ENCODE peak calls at places on chromosomes 1 and 21, in five cellular contexts. One of them, this sample, is unnamed.
A peak's percentile ranks its signal among the peaks of the same experiment; 100 is the strongest.

GRCh38 chr1:72557446-72558049 is 275.2 kb upstream of the NEGR1 start:
- DNase-seq in fibroblast of mammary gland: peak; percentile 19
- DNase-seq in NCI-H1105: no peak
- DNase-seq in left ventricle myocardium inferior: no peak
- DNase-seq in glomerular endothelial cell: no peak
- DNase-seq in this sample: no peak

GRCh38 chr21:34885636-34886553 is 163.2 kb downstream of the RUNX1 start:
- DNase-seq in fibroblast of mammary gland: no peak
- DNase-seq in left ventricle myocardium inferior: no peak
- DNase-seq in glomerular endothelial cell: no peak
- DNase-seq in NCI-H1105: no peak
- DNase-seq in this sample: peak; percentile 29

GRCh38 chr21:36718951-36719501 is 20.1 kb downstream of the SIM2 start:
- DNase-seq in NCI-H1105: no peak
- DNase-seq in fibroblast of mammary gland: no peak
- DNase-seq in left ventricle myocardium inferior: no peak
- DNase-seq in glomerular endothelial cell: no peak
- DNase-seq in this sample: no peak

GRCh38 chr1:116329524-116330341 is 43.3 kb upstream of the ATP1A1 start:
- DNase-seq in fibroblast of mammary gland: no peak
- DNase-seq in NCI-H1105: no peak
- DNase-seq in glomerular endothelial cell: no peak
- DNase-seq in left ventricle myocardium inferior: no peak
- DNase-seq in this sample: no peak

GRCh38 chr1:208184993-208185703 is 59.0 kb downstream of the PLXNA2 start:
- DNase-seq in fibroblast of mammary gland: peak; percentile 37
- DNase-seq in left ventricle myocardium inferior: no peak
- DNase-seq in glomerular endothelial cell: no peak
- DNase-seq in NCI-H1105: no peak
- DNase-seq in this sample: no peak

GRCh38 chr1:88175631-88176226 is 508.3 kb upstream of the PKN2 start:
- DNase-seq in glomerular endothelial cell: no peak
- DNase-seq in left ventricle myocardium inferior: no peak
- DNase-seq in NCI-H1105: no peak
- DNase-seq in fibroblast of mammary gland: no peak
- DNase-seq in this sample: no peak

GRCh38 chr1:3369437-3370076 is 84.9 kb upstream of the ARHGEF16 start:
- DNase-seq in left ventricle myocardium inferior: peak; percentile 45
- DNase-seq in NCI-H1105: no peak
- DNase-seq in glomerular endothelial cell: no peak
- DNase-seq in fibroblast of mammary gland: peak; percentile 93
- DNase-seq in this sample: peak; percentile 55

GRCh38 chr1:4059270-4059669 is 159.2 kb upstream of the C1orf174 start:
- DNase-seq in NCI-H1105: no peak
- DNase-seq in left ventricle myocardium inferior: no peak
- DNase-seq in glomerular endothelial cell: no peak
- DNase-seq in fibroblast of mammary gland: no peak
- DNase-seq in this sample: no peak

GRCh38 chr1:46517010-46517600 is 27.5 kb downstream of the DMBX1 start:
- DNase-seq in NCI-H1105: peak; percentile 92
- DNase-seq in glomerular endothelial cell: no peak
- DNase-seq in left ventricle myocardium inferior: no peak
- DNase-seq in fibroblast of mammary gland: no peak
- DNase-seq in this sample: peak; percentile 20

GRCh38 chr21:15706686-15707085 is 23.1 kb upstream of the USP25 start:
- DNase-seq in fibroblast of mammary gland: peak; percentile 99
- DNase-seq in glomerular endothelial cell: no peak
- DNase-seq in left ventricle myocardium inferior: no peak
- DNase-seq in NCI-H1105: no peak
- DNase-seq in this sample: no peak

GRCh38 chr1:170168263-170168662 is 22.5 kb downstream of the NTMT2 start:
- DNase-seq in left ventricle myocardium inferior: no peak
- DNase-seq in glomerular endothelial cell: no peak
- DNase-seq in fibroblast of mammary gland: peak; percentile 59
- DNase-seq in NCI-H1105: peak; percentile 50
- DNase-seq in this sample: no peak

GRCh38 chr1:51070640-51071039 is 31.4 kb upstream of the C1orf185 start:
- DNase-seq in left ventricle myocardium inferior: no peak
- DNase-seq in NCI-H1105: no peak
- DNase-seq in glomerular endothelial cell: no peak
- DNase-seq in fibroblast of mammary gland: peak; percentile 85
- DNase-seq in this sample: no peak

GRCh38 chr21:27346041-27346448 is 379.2 kb upstream of the ADAMTS5 start:
- DNase-seq in fibroblast of mammary gland: peak; percentile 44
- DNase-seq in NCI-H1105: no peak
- DNase-seq in glomerular endothelial cell: no peak
- DNase-seq in left ventricle myocardium inferior: no peak
- DNase-seq in this sample: no peak

GRCh38 chr1:91549041-91549735 is 48.5 kb downstream of the CDC7 start:
- DNase-seq in fibroblast of mammary gland: no peak
- DNase-seq in glomerular endothelial cell: no peak
- DNase-seq in left ventricle myocardium inferior: no peak
- DNase-seq in NCI-H1105: no peak
- DNase-seq in this sample: no peak

GRCh38 chr1:226223786-226224244 is 351 bp downstream of the MIXL1 start:
- DNase-seq in NCI-H1105: no peak
- DNase-seq in fibroblast of mammary gland: no peak
- DNase-seq in glomerular endothelial cell: no peak
- DNase-seq in left ventricle myocardium inferior: no peak
- DNase-seq in this sample: no peak

GRCh38 chr1:4931486-4931885 is 277.1 kb downstream of the AJAP1 start:
- DNase-seq in glomerular endothelial cell: no peak
- DNase-seq in left ventricle myocardium inferior: no peak
- DNase-seq in NCI-H1105: no peak
- DNase-seq in fibroblast of mammary gland: no peak
- DNase-seq in this sample: no peak

GRCh38 chr1:39639333-39640130 is at the start of gene HEYL:
- DNase-seq in left ventricle myocardium inferior: peak; percentile 85
- DNase-seq in glomerular endothelial cell: no peak
- DNase-seq in NCI-H1105: peak; percentile 82
- DNase-seq in fibroblast of mammary gland: peak; percentile 48
- DNase-seq in this sample: peak; percentile 79

GRCh38 chr1:36919491-36920145 is 114.7 kb downstream of the GRIK3 start:
- DNase-seq in left ventricle myocardium inferior: no peak
- DNase-seq in NCI-H1105: no peak
- DNase-seq in glomerular endothelial cell: no peak
- DNase-seq in fibroblast of mammary gland: no peak
- DNase-seq in this sample: no peak

GRCh38 chr1:166544036-166544435 is 295.2 kb upstream of the POGK start:
- DNase-seq in fibroblast of mammary gland: no peak
- DNase-seq in left ventricle myocardium inferior: no peak
- DNase-seq in glomerular endothelial cell: no peak
- DNase-seq in NCI-H1105: no peak
- DNase-seq in this sample: no peak

GRCh38 chr1:85240174-85240601 is 19.3 kb downstream of the C1orf52 start:
- DNase-seq in fibroblast of mammary gland: no peak
- DNase-seq in NCI-H1105: no peak
- DNase-seq in left ventricle myocardium inferior: no peak
- DNase-seq in glomerular endothelial cell: no peak
- DNase-seq in this sample: no peak

GRCh38 chr1:7127322-7128050 is 342.2 kb downstream of the CAMTA1 start:
- DNase-seq in left ventricle myocardium inferior: no peak
- DNase-seq in fibroblast of mammary gland: no peak
- DNase-seq in glomerular endothelial cell: no peak
- DNase-seq in NCI-H1105: no peak
- DNase-seq in this sample: no peak

GRCh38 chr1:209678981-209679539 is 3.8 kb downstream of the G0S2 start:
- DNase-seq in fibroblast of mammary gland: no peak
- DNase-seq in NCI-H1105: no peak
- DNase-seq in left ventricle myocardium inferior: no peak
- DNase-seq in glomerular endothelial cell: no peak
- DNase-seq in this sample: no peak

GRCh38 chr1:70358921-70359564 is 4.5 kb upstream of the ANKRD13C start:
- DNase-seq in NCI-H1105: no peak
- DNase-seq in glomerular endothelial cell: no peak
- DNase-seq in left ventricle myocardium inferior: no peak
- DNase-seq in fibroblast of mammary gland: peak; percentile 41
- DNase-seq in this sample: no peak

GRCh38 chr1:201022824-201023516 is 544 bp downstream of the KIF21B start:
- DNase-seq in glomerular endothelial cell: no peak
- DNase-seq in NCI-H1105: no peak
- DNase-seq in left ventricle myocardium inferior: no peak
- DNase-seq in fibroblast of mammary gland: no peak
- DNase-seq in this sample: no peak